ENCODE peak calls at places on chromosomes 2 and 18, in seven cellular contexts. One of them, this sample, is unnamed.

GRCh38 chr2:170822885-170823799 is 6.5 kb downstream of the GAD1 start:
- DNase-seq in WTC11: peak
- DNase-seq in GM12891: no peak
- DNase-seq in stimulated activated CD4-positive, alpha-beta T cell treated with anti-CD3 and anti-CD28 coated beads, Interleukin-2, amount 100 ng/mL, for 48 hours: no peak
- DNase-seq in cardiac fibroblast: no peak
- DNase-seq in NCI-H1105 treated with DMSO at 0.1 percent for 48 hours: no peak
- DNase-seq in SK-MEL-5: no peak
- DNase-seq in this sample: no peak

GRCh38 chr2:39202639-39203369 is 41.0 kb downstream of the CDKL4 start:
- DNase-seq in stimulated activated CD4-positive, alpha-beta T cell treated with anti-CD3 and anti-CD28 coated beads, Interleukin-2, amount 100 ng/mL, for 48 hours: no peak
- DNase-seq in cardiac fibroblast: no peak
- DNase-seq in NCI-H1105 treated with DMSO at 0.1 percent for 48 hours: no peak
- DNase-seq in WTC11: no peak
- DNase-seq in GM12891: no peak
- DNase-seq in SK-MEL-5: no peak
- DNase-seq in this sample: no peak

GRCh38 chr18:26436176-26437031 is 111.9 kb downstream of the KCTD1 start:
- DNase-seq in WTC11: no peak
- DNase-seq in stimulated activated CD4-positive, alpha-beta T cell treated with anti-CD3 and anti-CD28 coated beads, Interleukin-2, amount 100 ng/mL, for 48 hours: no peak
- DNase-seq in SK-MEL-5: no peak
- DNase-seq in NCI-H1105 treated with DMSO at 0.1 percent for 48 hours: no peak
- DNase-seq in GM12891: no peak
- DNase-seq in cardiac fibroblast: peak
- DNase-seq in this sample: peak

GRCh38 chr2:173159794-173160463 is 84.3 kb downstream of the MAP3K20 start:
- DNase-seq in GM12891: no peak
- DNase-seq in stimulated activated CD4-positive, alpha-beta T cell treated with anti-CD3 and anti-CD28 coated beads, Interleukin-2, amount 100 ng/mL, for 48 hours: no peak
- DNase-seq in NCI-H1105 treated with DMSO at 0.1 percent for 48 hours: peak
- DNase-seq in SK-MEL-5: no peak
- DNase-seq in cardiac fibroblast: peak
- DNase-seq in WTC11: no peak
- DNase-seq in this sample: no peak

GRCh38 chr2:3461781-3462492 is 57.4 kb downstream of the ADI1 start:
- DNase-seq in NCI-H1105 treated with DMSO at 0.1 percent for 48 hours: peak
- DNase-seq in GM12891: peak
- DNase-seq in stimulated activated CD4-positive, alpha-beta T cell treated with anti-CD3 and anti-CD28 coated beads, Interleukin-2, amount 100 ng/mL, for 48 hours: peak
- DNase-seq in cardiac fibroblast: peak
- DNase-seq in WTC11: no peak
- DNase-seq in SK-MEL-5: peak
- DNase-seq in this sample: no peak

GRCh38 chr2:195837987-195838386 is 181.0 kb downstream of the SLC39A10 start:
- DNase-seq in stimulated activated CD4-positive, alpha-beta T cell treated with anti-CD3 and anti-CD28 coated beads, Interleukin-2, amount 100 ng/mL, for 48 hours: no peak
- DNase-seq in SK-MEL-5: no peak
- DNase-seq in WTC11: no peak
- DNase-seq in GM12891: no peak
- DNase-seq in NCI-H1105 treated with DMSO at 0.1 percent for 48 hours: no peak
- DNase-seq in cardiac fibroblast: peak
- DNase-seq in this sample: no peak

GRCh38 chr2:85550476-85550875 is 10.8 kb downstream of the GGCX start:
- DNase-seq in WTC11: no peak
- DNase-seq in NCI-H1105 treated with DMSO at 0.1 percent for 48 hours: no peak
- DNase-seq in GM12891: no peak
- DNase-seq in stimulated activated CD4-positive, alpha-beta T cell treated with anti-CD3 and anti-CD28 coated beads, Interleukin-2, amount 100 ng/mL, for 48 hours: no peak
- DNase-seq in cardiac fibroblast: no peak
- DNase-seq in SK-MEL-5: no peak
- DNase-seq in this sample: no peak

GRCh38 chr2:238496756-238497609 is 70.3 kb downstream of the ASB1 start:
- DNase-seq in stimulated activated CD4-positive, alpha-beta T cell treated with anti-CD3 and anti-CD28 coated beads, Interleukin-2, amount 100 ng/mL, for 48 hours: no peak
- DNase-seq in NCI-H1105 treated with DMSO at 0.1 percent for 48 hours: no peak
- DNase-seq in cardiac fibroblast: no peak
- DNase-seq in WTC11: no peak
- DNase-seq in SK-MEL-5: no peak
- DNase-seq in GM12891: no peak
- DNase-seq in this sample: no peak

GRCh38 chr2:106551466-106552130 is 64.4 kb downstream of the CD8B2 start:
- DNase-seq in GM12891: no peak
- DNase-seq in WTC11: no peak
- DNase-seq in NCI-H1105 treated with DMSO at 0.1 percent for 48 hours: no peak
- DNase-seq in cardiac fibroblast: no peak
- DNase-seq in stimulated activated CD4-positive, alpha-beta T cell treated with anti-CD3 and anti-CD28 coated beads, Interleukin-2, amount 100 ng/mL, for 48 hours: no peak
- DNase-seq in SK-MEL-5: no peak
- DNase-seq in this sample: no peak

GRCh38 chr18:67875057-67875456 is 358.5 kb upstream of the DSEL start:
- DNase-seq in WTC11: no peak
- DNase-seq in NCI-H1105 treated with DMSO at 0.1 percent for 48 hours: no peak
- DNase-seq in SK-MEL-5: no peak
- DNase-seq in GM12891: no peak
- DNase-seq in cardiac fibroblast: no peak
- DNase-seq in stimulated activated CD4-positive, alpha-beta T cell treated with anti-CD3 and anti-CD28 coated beads, Interleukin-2, amount 100 ng/mL, for 48 hours: no peak
- DNase-seq in this sample: no peak

GRCh38 chr2:205700331-205701132 is 18.2 kb downstream of the NRP2 start:
- DNase-seq in NCI-H1105 treated with DMSO at 0.1 percent for 48 hours: no peak
- DNase-seq in cardiac fibroblast: peak
- DNase-seq in GM12891: no peak
- DNase-seq in stimulated activated CD4-positive, alpha-beta T cell treated with anti-CD3 and anti-CD28 coated beads, Interleukin-2, amount 100 ng/mL, for 48 hours: no peak
- DNase-seq in WTC11: no peak
- DNase-seq in SK-MEL-5: no peak
- DNase-seq in this sample: no peak

GRCh38 chr2:73998451-73998850 is 13.7 kb downstream of the TET3 start:
- DNase-seq in cardiac fibroblast: no peak
- DNase-seq in SK-MEL-5: no peak
- DNase-seq in NCI-H1105 treated with DMSO at 0.1 percent for 48 hours: no peak
- DNase-seq in WTC11: no peak
- DNase-seq in stimulated activated CD4-positive, alpha-beta T cell treated with anti-CD3 and anti-CD28 coated beads, Interleukin-2, amount 100 ng/mL, for 48 hours: no peak
- DNase-seq in GM12891: no peak
- DNase-seq in this sample: no peak

GRCh38 chr18:13564579-13564978 is 161.8 kb downstream of the FAM210A start:
- DNase-seq in GM12891: no peak
- DNase-seq in WTC11: no peak
- DNase-seq in SK-MEL-5: no peak
- DNase-seq in cardiac fibroblast: no peak
- DNase-seq in NCI-H1105 treated with DMSO at 0.1 percent for 48 hours: no peak
- DNase-seq in stimulated activated CD4-positive, alpha-beta T cell treated with anti-CD3 and anti-CD28 coated beads, Interleukin-2, amount 100 ng/mL, for 48 hours: no peak
- DNase-seq in this sample: no peak

GRCh38 chr2:204604061-204604460 is 58.8 kb downstream of the PARD3B start:
- DNase-seq in GM12891: no peak
- DNase-seq in SK-MEL-5: no peak
- DNase-seq in NCI-H1105 treated with DMSO at 0.1 percent for 48 hours: no peak
- DNase-seq in cardiac fibroblast: peak
- DNase-seq in stimulated activated CD4-positive, alpha-beta T cell treated with anti-CD3 and anti-CD28 coated beads, Interleukin-2, amount 100 ng/mL, for 48 hours: no peak
- DNase-seq in WTC11: no peak
- DNase-seq in this sample: no peak

GRCh38 chr2:239429473-239430350 is 28.9 kb upstream of the HDAC4 start:
- DNase-seq in GM12891: no peak
- DNase-seq in WTC11: no peak
- DNase-seq in SK-MEL-5: no peak
- DNase-seq in stimulated activated CD4-positive, alpha-beta T cell treated with anti-CD3 and anti-CD28 coated beads, Interleukin-2, amount 100 ng/mL, for 48 hours: no peak
- DNase-seq in cardiac fibroblast: no peak
- DNase-seq in NCI-H1105 treated with DMSO at 0.1 percent for 48 hours: no peak
- DNase-seq in this sample: no peak

GRCh38 chr2:151927501-151928221 is 99.4 kb upstream of the ARL5A start:
- DNase-seq in WTC11: no peak
- DNase-seq in stimulated activated CD4-positive, alpha-beta T cell treated with anti-CD3 and anti-CD28 coated beads, Interleukin-2, amount 100 ng/mL, for 48 hours: no peak
- DNase-seq in cardiac fibroblast: no peak
- DNase-seq in SK-MEL-5: no peak
- DNase-seq in NCI-H1105 treated with DMSO at 0.1 percent for 48 hours: no peak
- DNase-seq in GM12891: no peak
- DNase-seq in this sample: no peak

GRCh38 chr2:37387143-37387835 is 42.9 kb downstream of the QPCT start:
- DNase-seq in GM12891: no peak
- DNase-seq in NCI-H1105 treated with DMSO at 0.1 percent for 48 hours: no peak
- DNase-seq in SK-MEL-5: no peak
- DNase-seq in WTC11: no peak
- DNase-seq in stimulated activated CD4-positive, alpha-beta T cell treated with anti-CD3 and anti-CD28 coated beads, Interleukin-2, amount 100 ng/mL, for 48 hours: no peak
- DNase-seq in cardiac fibroblast: no peak
- DNase-seq in this sample: no peak

GRCh38 chr18:44759925-44760342 is 79.2 kb downstream of the SETBP1 start:
- DNase-seq in cardiac fibroblast: no peak
- DNase-seq in WTC11: no peak
- DNase-seq in GM12891: no peak
- DNase-seq in SK-MEL-5: no peak
- DNase-seq in NCI-H1105 treated with DMSO at 0.1 percent for 48 hours: no peak
- DNase-seq in stimulated activated CD4-positive, alpha-beta T cell treated with anti-CD3 and anti-CD28 coated beads, Interleukin-2, amount 100 ng/mL, for 48 hours: peak
- DNase-seq in this sample: no peak

GRCh38 chr18:46293699-46294300 is 189.6 kb downstream of the HAUS1 start:
- DNase-seq in WTC11: peak
- DNase-seq in cardiac fibroblast: peak
- DNase-seq in SK-MEL-5: no peak
- DNase-seq in NCI-H1105 treated with DMSO at 0.1 percent for 48 hours: no peak
- DNase-seq in stimulated activated CD4-positive, alpha-beta T cell treated with anti-CD3 and anti-CD28 coated beads, Interleukin-2, amount 100 ng/mL, for 48 hours: no peak
- DNase-seq in GM12891: no peak
- DNase-seq in this sample: no peak

GRCh38 chr2:30339071-30339470 is 107.7 kb downstream of the LBH start:
- DNase-seq in GM12891: peak
- DNase-seq in NCI-H1105 treated with DMSO at 0.1 percent for 48 hours: no peak
- DNase-seq in SK-MEL-5: no peak
- DNase-seq in stimulated activated CD4-positive, alpha-beta T cell treated with anti-CD3 and anti-CD28 coated beads, Interleukin-2, amount 100 ng/mL, for 48 hours: no peak
- DNase-seq in cardiac fibroblast: no peak
- DNase-seq in WTC11: no peak
- DNase-seq in this sample: no peak

This sample was measured in HS-27A.